ENCODE peak calls at places on chromosomes 12 and 14, in four cellular contexts. U is IMR-90, Y is mesendoderm, D is H1. L is an unnamed sample.

GRCh38 chr14:61125314-61126082 is 144.5 kb downstream of the SLC38A6 start:
- DNase-seq in Y (no peak), U (peak), D (no peak), L (no peak)

GRCh38 chr12:3119745-3120660 is 42.8 kb downstream of the TSPAN9 start:
- DNase-seq in D (no peak), U (peak), Y (no peak), L (no peak)

GRCh38 chr14:22249775-22250174 is 339.2 kb downstream of the DAD1 start:
- DNase-seq in D (no peak), Y (no peak), U (no peak), L (no peak)

GRCh38 chr14:104523546-104523935 is 56.0 kb upstream of the C14orf180 start:
- DNase-seq in U (no peak), Y (no peak), D (no peak), L (peak)

GRCh38 chr12:44053550-44054243 is 217.8 kb downstream of the TMEM117 start:
- DNase-seq in D (no peak), Y (no peak), U (peak), L (no peak)

GRCh38 chr14:61864329-61864898 is 102.2 kb downstream of the SNAPC1 start:
- DNase-seq in U (no peak), D (no peak), Y (no peak), L (peak)

GRCh38 chr14:31410048-31410654 is 10.2 kb downstream of the HEATR5A start:
- DNase-seq in D (no peak), Y (no peak), U (no peak), L (no peak)

GRCh38 chr12:20024194-20024593 is 344.1 kb upstream of the PDE3A start:
- DNase-seq in U (no peak), D (no peak), Y (no peak), L (no peak)

GRCh38 chr12:58247633-58248032 is 306.3 kb downstream of the ATP23 start:
- DNase-seq in D (no peak), U (no peak), Y (peak), L (no peak)

GRCh38 chr12:92538970-92539749 is 163.6 kb upstream of the PLEKHG7 start:
- DNase-seq in D (no peak), U (peak), Y (no peak), L (no peak)

GRCh38 chr14:34254596-34254995 is 207.4 kb downstream of the SPTSSA start:
- DNase-seq in Y (no peak), U (no peak), D (no peak), L (no peak)

GRCh38 chr14:75428230-75429104 is 645 bp downstream of the JDP2 start:
- DNase-seq in U (no peak), Y (peak), D (no peak), L (no peak)

GRCh38 chr14:73591690-73592448 is at the start of gene ACOT4:
- DNase-seq in D (peak), U (peak), Y (peak), L (peak)

GRCh38 chr14:93914278-93914677 is 12.9 kb upstream of the FAM181A start:
- DNase-seq in D (no peak), Y (no peak), U (no peak), L (no peak)

GRCh38 chr14:68018598-68018997 is 199.0 kb downstream of the RAD51B start:
- DNase-seq in Y (no peak), D (no peak), U (no peak), L (no peak)

GRCh38 chr12:128163096-128163495 is 103.9 kb upstream of the TMEM132C start:
- DNase-seq in U (no peak), Y (peak), D (no peak), L (no peak)

GRCh38 chr14:68691031-68691864 is 101.6 kb downstream of the ZFP36L1 start:
- DNase-seq in U (no peak), D (peak), Y (no peak), L (peak)

GRCh38 chr12:70002097-70002911 is 177.3 kb downstream of the MYRFL start:
- DNase-seq in U (no peak), D (no peak), Y (no peak), L (no peak)

GRCh38 chr12:106311139-106311538 is 8.6 kb downstream of the TCP11L2 start:
- DNase-seq in Y (no peak), D (no peak), U (no peak), L (no peak)

GRCh38 chr12:106308611-106309010 is 6.1 kb downstream of the TCP11L2 start:
- DNase-seq in Y (no peak), U (no peak), D (no peak), L (no peak)

GRCh38 chr12:106307176-106307575 is 4.6 kb downstream of the TCP11L2 start:
- DNase-seq in U (no peak), Y (no peak), D (no peak), L (no peak)

GRCh38 chr12:106309671-106310313 is 7.3 kb downstream of the TCP11L2 start:
- DNase-seq in Y (no peak), U (peak), D (no peak), L (no peak)

DNA sequence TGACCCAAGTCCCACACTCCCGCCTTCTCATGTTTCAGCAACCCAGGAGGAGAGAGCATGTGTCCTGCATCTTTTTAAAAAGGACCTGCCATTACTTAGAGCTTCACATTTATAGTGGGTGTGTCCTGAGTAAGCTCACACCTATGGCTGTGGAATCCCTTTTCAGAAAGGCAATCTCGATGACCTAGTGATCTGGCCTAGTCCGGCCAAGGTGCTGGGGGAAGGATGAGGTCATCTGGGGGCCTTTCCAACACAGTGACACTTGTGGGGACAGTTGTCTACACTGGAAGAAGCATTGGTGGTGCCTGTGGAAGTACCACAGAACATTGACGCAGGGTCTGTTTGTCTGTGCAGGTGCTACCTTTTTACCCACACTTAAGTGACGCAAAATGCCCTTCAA is 8.2 kb downstream of the TCP11L2 start:
- DNase-seq in D (no peak), Y (no peak), U (no peak), L (no peak)
- H3K4me2 ChIP-seq in D (no peak), Y (no peak), U (no peak), L (no peak)

GRCh38 chr14:83535396-83535906 is 1994.5 kb upstream of the FLRT2 start:
- DNase-seq in Y (no peak), D (no peak), U (no peak), L (no peak)
- H4K5ac ChIP-seq in Y (no peak), D (no peak), U (no peak), L (no peak)

GRCh38 chr12:79657136-79657535 is 33.6 kb downstream of the PAWR start:
- DNase-seq in D (no peak), Y (no peak), U (no peak), L (no peak)
- H3K4me2 ChIP-seq in D (no peak), Y (no peak), U (no peak), L (no peak)

GRCh38 chr14:59301354-59301753 is 112.9 kb downstream of the DAAM1 start:
- DNase-seq in D (no peak), Y (no peak), U (no peak), L (no peak)
- H4K5ac ChIP-seq in D (no peak), Y (no peak), U (no peak), L (no peak)

L was measured in H9.